ENCODE peak calls at places on chromosome 1, in five cellular contexts. R, P, F, X and C are unnamed samples.
A peak's percentile ranks its signal among the peaks of the same experiment; 100 is the strongest.

GRCh38 chr1:15525043-15525958 is 1.3 kb upstream of the CASP9 start:
- DNase-seq in X (no peak), F (no peak), R (peak; percentile 24), P (no peak), C (no peak)

GRCh38 chr1:227891955-227892871 is 55.5 kb downstream of the WNT9A start:
- DNase-seq in P (no peak), R (peak; percentile 11), F (peak; percentile 17), X (peak; percentile 37), C (no peak)

GRCh38 chr1:20160034-20160433 is 20.9 kb downstream of the PLA2G2F start:
- DNase-seq in P (no peak), X (no peak), R (no peak), F (no peak), C (no peak)

GRCh38 chr1:195604287-195604686 is 1004.0 kb downstream of the KCNT2 start:
- DNase-seq in R (no peak), F (no peak), P (no peak), X (no peak), C (no peak)

GRCh38 chr1:218369688-218370511 is 24.8 kb downstream of the TGFB2 start:
- DNase-seq in P (peak; percentile 63), F (no peak), X (no peak), R (no peak), C (no peak)

GRCh38 chr1:89941110-89941770 is 53.7 kb upstream of the ZNF326 start:
- DNase-seq in X (no peak), R (no peak), P (no peak), F (no peak), C (no peak)

GRCh38 chr1:226097866-226098625 is 35.5 kb downstream of the H3-3A start:
- DNase-seq in P (peak; percentile 72), X (no peak), R (no peak), F (no peak), C (no peak)

GRCh38 chr1:204127597-204128242 is 24.1 kb downstream of the ETNK2 start:
- DNase-seq in X (no peak), P (peak; percentile 69), F (peak; percentile 79), R (peak; percentile 74), C (no peak)

GRCh38 chr1:229171934-229172333 is 99.0 kb upstream of the RAB4A start:
- DNase-seq in F (no peak), R (no peak), P (no peak), X (no peak), C (no peak)

GRCh38 chr1:72284398-72285073 is 2.2 kb upstream of the NEGR1 start:
- DNase-seq in F (peak; percentile 64), R (peak; percentile 31), P (peak; percentile 93), X (no peak), C (no peak)

GRCh38 chr1:16189921-16190499 is 22.4 kb downstream of the ARHGEF19 start:
- DNase-seq in P (no peak), F (no peak), X (no peak), R (no peak), C (no peak)

GRCh38 chr1:64110924-64111777 is 92.3 kb upstream of the UBE2U start:
- DNase-seq in R (no peak), P (no peak), X (no peak), F (no peak), C (no peak)

GRCh38 chr1:9892563-9893528 is 17.2 kb downstream of the CTNNBIP1 start:
- DNase-seq in P (peak; percentile 72), X (no peak), F (no peak), R (no peak), C (no peak)

GRCh38 chr1:110829955-110830553 is 42.9 kb upstream of the CD53 start:
- DNase-seq in F (no peak), X (no peak), R (no peak), P (no peak), C (no peak)

GRCh38 chr1:70459502-70460225 is 48.6 kb downstream of the CTH start:
- DNase-seq in P (peak; percentile 41), R (no peak), F (no peak), X (no peak), C (no peak)

GRCh38 chr1:228339059-228339704 is 67.5 kb downstream of the TRIM11 start:
- DNase-seq in X (no peak), F (no peak), R (no peak), P (no peak), C (peak; percentile 12)

GRCh38 chr1:3533051-3534048 is 78.0 kb downstream of the MEGF6 start:
- DNase-seq in F (peak; percentile 60), P (no peak), X (no peak), R (no peak), C (no peak)

GRCh38 chr1:155648207-155649147 is 38.5 kb downstream of the MSTO1 start:
- DNase-seq in X (no peak), R (no peak), F (no peak), P (peak; percentile 81), C (no peak)

GRCh38 chr1:218156602-218157001 is 128.5 kb upstream of the RRP15 start:
- DNase-seq in P (no peak), F (peak; percentile 28), X (no peak), R (no peak), C (no peak)

GRCh38 chr1:60037061-60037460 is 36.5 kb downstream of the C1orf87 start:
- DNase-seq in R (no peak), X (no peak), P (no peak), F (no peak), C (no peak)

GRCh38 chr1:2232916-2233438 is 4.9 kb downstream of the SKI start:
- DNase-seq in F (no peak), P (no peak), X (no peak), R (no peak), C (no peak)

GRCh38 chr1:1013922-1014617 is 773 bp downstream of the ISG15 start:
- DNase-seq in X (peak; percentile 19), P (no peak), R (no peak), F (no peak), C (no peak)

GRCh38 chr1:1011388-1011949 is 1.8 kb upstream of the ISG15 start:
- DNase-seq in P (no peak), F (no peak), X (no peak), R (no peak), C (no peak)

GRCh38 chr1:1013105-1013921 is at the start of gene ISG15:
- DNase-seq in R (peak; percentile 91), X (peak; percentile 62), P (peak; percentile 86), F (no peak), C (peak; percentile 80)

GRCh38 chr1:1019122-1019999 is 559 bp upstream of the AGRN start:
- DNase-seq in P (no peak), R (peak; percentile 83), F (peak; percentile 90), X (peak; percentile 84), C (peak; percentile 75)

GRCh38 chr1:1014896-1015681 is 1.8 kb downstream of the ISG15 start:
- DNase-seq in X (no peak), P (no peak), F (no peak), R (no peak), C (no peak)
- TF ChIP-seq CTCF in X (peak; percentile 37), P (peak; percentile 65), F (peak; percentile 34), R (no peak), C (no peak)

GRCh38 chr1:221832617-221833016 is 90.7 kb upstream of the DUSP10 start:
- DNase-seq in F (no peak), X (no peak), P (no peak), R (no peak), C (no peak)

GRCh38 chr1:221832151-221832550 is 90.3 kb upstream of the DUSP10 start:
- DNase-seq in P (no peak), X (no peak), F (no peak), R (no peak), C (no peak)

GRCh38 chr1:221837886-221838285 is 96.0 kb upstream of the DUSP10 start:
- DNase-seq in X (no peak), P (no peak), F (no peak), R (no peak), C (peak; percentile 40)

GRCh38 chr1:221839321-221839720 is 97.4 kb upstream of the DUSP10 start:
- DNase-seq in R (no peak), F (no peak), X (no peak), P (no peak), C (peak; percentile 35)

DNA sequence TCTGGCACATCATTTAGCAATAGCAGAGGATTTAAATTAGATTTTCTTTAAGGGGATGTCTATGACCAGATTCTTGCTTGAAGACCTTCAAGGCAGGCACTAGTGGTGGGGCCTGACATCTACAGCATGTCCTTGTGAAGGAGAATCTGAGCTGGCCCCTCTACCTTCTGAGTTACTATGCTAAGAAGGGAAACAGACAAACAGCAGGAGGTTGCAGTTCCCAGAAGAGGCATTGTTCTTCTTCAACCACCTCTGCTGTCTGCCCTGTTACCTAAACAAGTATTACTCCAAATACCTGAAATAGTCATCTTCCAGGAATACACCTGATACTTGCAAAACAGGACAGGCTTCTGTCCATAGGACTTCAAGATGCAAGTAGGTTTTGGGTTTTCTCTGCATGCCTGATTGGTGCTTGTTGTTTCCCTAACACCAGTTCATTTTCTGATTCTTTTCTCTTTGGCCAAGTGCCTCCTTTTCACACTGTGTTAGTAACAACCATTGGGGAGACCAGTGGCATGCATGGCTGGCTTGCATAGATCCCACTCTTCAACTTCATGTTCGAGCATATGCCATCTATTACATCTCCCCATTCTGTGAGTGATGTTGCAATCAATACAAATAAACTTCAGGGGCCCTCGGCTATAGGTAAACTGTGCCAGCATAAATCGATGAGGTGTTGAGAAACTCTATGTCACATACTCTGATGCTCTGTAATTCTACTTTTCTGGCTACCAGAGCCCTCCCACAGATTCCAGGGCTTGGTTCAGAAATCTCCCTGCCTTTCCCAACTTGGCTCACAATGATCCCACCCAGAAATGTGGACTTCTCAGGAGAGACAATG is 93.0 kb upstream of the DUSP10 start:
- DNase-seq in F (no peak), X (no peak), R (no peak), P (no peak), C (no peak)
- TF ChIP-seq CTCF in F (no peak), X (no peak), R (no peak), P (no peak), C (no peak)

GRCh38 chr1:213931804-213932203 is 56.0 kb upstream of the PROX1 start:
- DNase-seq in F (peak; percentile 32), P (no peak), R (no peak), X (no peak), C (no peak)
- TF ChIP-seq CTCF in F (peak; percentile 31), P (no peak), R (no peak), X (no peak), C (no peak)

DNA sequence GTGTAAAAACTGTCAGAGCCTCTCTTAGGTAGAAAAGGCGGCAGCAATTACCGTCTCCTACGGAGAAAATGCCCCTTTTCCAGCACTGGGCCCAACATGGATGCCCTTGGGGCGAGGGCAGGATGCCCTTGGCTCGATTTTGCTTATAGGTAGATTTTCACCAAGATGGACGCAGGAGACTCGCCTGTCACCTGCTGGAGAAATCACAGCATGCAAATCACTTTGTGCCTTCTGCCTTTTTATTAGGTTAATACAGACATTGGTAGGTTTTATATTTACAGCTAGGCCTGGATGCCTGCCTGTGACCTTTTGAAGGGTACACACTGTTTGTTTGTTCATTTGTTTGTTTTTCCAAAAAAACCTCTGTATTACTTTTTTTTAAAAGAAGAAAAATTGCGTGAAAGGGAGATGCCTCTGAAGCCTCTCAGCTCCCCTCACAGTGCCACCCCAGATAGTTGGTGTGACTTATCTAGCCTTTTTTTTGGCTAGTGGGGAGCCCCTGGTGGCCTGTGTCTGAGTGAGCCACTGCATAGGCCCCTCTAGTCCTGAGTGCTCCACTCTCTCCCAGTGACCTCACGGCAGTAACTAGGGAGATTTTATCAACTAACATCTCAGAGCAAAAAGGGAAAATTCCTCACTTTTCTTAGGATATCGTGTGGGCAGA is 2.5 kb downstream of the ATP1B1 start:
- DNase-seq in R (no peak), P (peak; percentile 55), X (no peak), F (no peak), C (no peak)
- TF ChIP-seq CTCF in R (no peak), P (peak; percentile 55), X (no peak), F (no peak), C (no peak)